ENCODE peak calls at places on chromosome 3, in four cellular contexts. D, S, B and W are unnamed samples.

GRCh38 chr3:172274906-172275305 is 173.3 kb downstream of the GHSR start:
- DNase-seq in D (no peak), S (no peak), B (no peak), W (no peak)

GRCh38 chr3:112605285-112605684 is 35.7 kb downstream of the CCDC80 start:
- DNase-seq in D (no peak), S (no peak), B (peak), W (peak)

GRCh38 chr3:11558002-11558401 is 85.7 kb downstream of the VGLL4 start:
- DNase-seq in D (peak), S (no peak), B (peak), W (peak)

GRCh38 chr3:131454501-131454900 is 48.3 kb downstream of the MRPL3 start:
- DNase-seq in D (no peak), S (no peak), B (peak), W (peak)

GRCh38 chr3:194970066-194970465 is 284.4 kb downstream of the FAM43A start:
- DNase-seq in D (no peak), S (no peak), B (no peak), W (no peak)

GRCh38 chr3:114417682-114418081 is 123.9 kb downstream of the TIGIT start:
- DNase-seq in D (no peak), S (no peak), B (no peak), W (no peak)

GRCh38 chr3:120780977-120781376 is 38.4 kb downstream of the GTF2E1 start:
- DNase-seq in D (no peak), S (no peak), B (peak), W (peak)

GRCh38 chr3:50410185-50410584 is 50.9 kb upstream of the TMEM115 start:
- DNase-seq in D (no peak), S (no peak), B (no peak), W (no peak)

GRCh38 chr3:36681867-36682266 is 82.5 kb downstream of the DCLK3 start:
- DNase-seq in D (no peak), S (no peak), B (no peak), W (no peak)

GRCh38 chr3:197154-197855 is 742 bp downstream of the CHL1 start:
- DNase-seq in D (peak), S (no peak), B (no peak), W (no peak)

GRCh38 chr3:39814007-39814406 is 4.6 kb downstream of the MYRIP start:
- DNase-seq in D (no peak), S (no peak), B (no peak), W (peak)

GRCh38 chr3:86794336-86795065 is 196.4 kb downstream of the VGLL3 start:
- DNase-seq in D (no peak), S (no peak), B (peak), W (no peak)

GRCh38 chr3:135311699-135312098 is 516.6 kb downstream of the EPHB1 start:
- DNase-seq in D (no peak), S (no peak), B (no peak), W (no peak)

GRCh38 chr3:185152433-185153169 is at the start of gene C3orf70:
- DNase-seq in D (peak), S (no peak), B (no peak), W (no peak)

GRCh38 chr3:190739726-190740230 is 122.7 kb downstream of the GMNC start:
- DNase-seq in D (no peak), S (no peak), B (peak), W (no peak)

GRCh38 chr3:101720851-101721649 is 3.4 kb upstream of the CEP97 start:
- DNase-seq in D (no peak), S (no peak), B (peak), W (no peak)

GRCh38 chr3:193794002-193794835 is 201.2 kb downstream of the OPA1 start:
- DNase-seq in D (no peak), S (no peak), B (no peak), W (no peak)

GRCh38 chr3:79767953-79768282 is at the start of gene ROBO1:
- DNase-seq in D (no peak), S (no peak), B (no peak), W (no peak)

GRCh38 chr3:16743276-16743675 is 138.1 kb upstream of the DAZL start:
- DNase-seq in D (no peak), S (no peak), B (peak), W (peak)

GRCh38 chr3:172918165-172918564 is 167.6 kb downstream of the ECT2 start:
- DNase-seq in D (no peak), S (no peak), B (no peak), W (no peak)

GRCh38 chr3:72200332-72200731 is 415.4 kb upstream of the PROK2 start:
- DNase-seq in D (no peak), S (no peak), B (no peak), W (no peak)